ENCODE peak calls at places on chromosomes 16 and 17, in nine cellular contexts. G, P, U, W, T, J, B, V and M are unnamed samples.

GRCh38 chr16:70576431-70577255 is 53.0 kb downstream of the SF3B3 start:
- DNase-seq in G (peak), P (no peak), U (no peak), W (peak), T (peak), J (peak), B (peak), V (peak), M (peak)

GRCh38 chr17:75102385-75102821 is 7.4 kb upstream of the ARMC7 start:
- DNase-seq in G (no peak), P (no peak), U (no peak), W (no peak), T (peak), J (no peak), B (no peak), V (no peak), M (no peak)

GRCh38 chr17:29066053-29066452 is 23.1 kb downstream of the PIPOX start:
- DNase-seq in G (no peak), P (no peak), U (no peak), W (no peak), T (peak), J (no peak), B (no peak), V (no peak), M (no peak)

GRCh38 chr17:56121661-56122060 is 31.6 kb upstream of the ANKFN1 start:
- DNase-seq in G (no peak), P (no peak), U (no peak), W (peak), T (no peak), J (peak), B (peak), V (no peak), M (no peak)

GRCh38 chr17:77019955-77020379 is 120.8 kb upstream of the SEC14L1 start:
- DNase-seq in G (no peak), P (no peak), U (no peak), W (peak), T (no peak), J (peak), B (peak), V (peak), M (peak)

GRCh38 chr16:1825864-1826690 is 548 bp downstream of the HAGH start:
- DNase-seq in G (no peak), P (no peak), U (no peak), W (peak), T (peak), J (peak), B (peak), V (no peak), M (no peak)

GRCh38 chr17:36468903-36469635 is 17.4 kb upstream of the ZNHIT3 start:
- DNase-seq in G (no peak), P (no peak), U (no peak), W (no peak), T (peak), J (no peak), B (no peak), V (no peak), M (no peak)

GRCh38 chr16:17777461-17777863 is 306.7 kb upstream of the XYLT1 start:
- DNase-seq in G (peak), P (no peak), U (no peak), W (peak), T (no peak), J (no peak), B (peak), V (peak), M (peak)

GRCh38 chr17:61478790-61479492 is 26.7 kb downstream of the TBX4 start:
- DNase-seq in G (no peak), P (no peak), U (no peak), W (no peak), T (no peak), J (no peak), B (no peak), V (no peak), M (no peak)

GRCh38 chr17:77319211-77320031 is 178.7 kb downstream of the SEC14L1 start:
- DNase-seq in G (peak), P (no peak), U (peak), W (peak), T (no peak), J (peak), B (peak), V (peak), M (peak)

GRCh38 chr16:47574091-47575054 is 113.2 kb downstream of the PHKB start:
- DNase-seq in G (no peak), P (no peak), U (peak), W (peak), T (no peak), J (peak), B (peak), V (peak), M (peak)